ENCODE peak calls at places on chromosome 18, in four cellular contexts. Q is GM12878, C is K562, F is HepG2. H is an unnamed sample.

GRCh38 chr18:37452697-37453385 is 112.8 kb downstream of the CELF4 start:
- DNase-seq in F (no peak), Q (no peak), C (no peak), H (no peak)

GRCh38 chr18:35051978-35052377 is 10.8 kb downstream of the MAPRE2 start:
- DNase-seq in F (no peak), C (no peak), Q (no peak), H (no peak)

GRCh38 chr18:8601277-8602032 is 7.8 kb upstream of the RAB12 start:
- DNase-seq in Q (peak; percentile 87), F (no peak), C (no peak), H (no peak)

GRCh38 chr18:47882641-47883040 is 47.8 kb downstream of the SMAD2 start:
- DNase-seq in C (no peak), Q (no peak), F (no peak), H (no peak)

GRCh38 chr18:48264508-48264907 is 144.7 kb downstream of the ZBTB7C start:
- DNase-seq in C (no peak), F (no peak), Q (no peak), H (no peak)

GRCh38 chr18:38244360-38244940 is 678.9 kb upstream of the CELF4 start:
- DNase-seq in Q (no peak), F (no peak), C (no peak), H (no peak)

GRCh38 chr18:73697395-73697794 is 450.2 kb downstream of the FBXO15 start:
- DNase-seq in F (no peak), C (no peak), Q (no peak), H (no peak)

GRCh38 chr18:54100920-54101319 is 123.5 kb downstream of the MBD2 start:
- DNase-seq in Q (no peak), C (no peak), F (no peak), H (no peak)

GRCh38 chr18:45775241-45775676 is 50.2 kb upstream of the SIGLEC15 start:
- DNase-seq in C (peak; percentile 23), Q (no peak), F (no peak), H (no peak)

GRCh38 chr18:59907172-59907571 is 7.4 kb downstream of the PMAIP1 start:
- DNase-seq in Q (no peak), F (no peak), C (no peak), H (no peak)

GRCh38 chr18:6593142-6593889 is 136.2 kb upstream of the ARHGAP28 start:
- DNase-seq in F (no peak), C (no peak), Q (no peak), H (no peak)

GRCh38 chr18:29378739-29379138 is 1201.8 kb upstream of the CDH2 start:
- DNase-seq in Q (no peak), C (no peak), F (no peak), H (no peak)

GRCh38 chr18:48894266-48894600 is 56.5 kb downstream of the SMAD7 start:
- DNase-seq in F (no peak), C (no peak), Q (no peak), H (no peak)

GRCh38 chr18:45920367-45920766 is 46.8 kb downstream of the EPG5 start:
- DNase-seq in Q (no peak), C (no peak), F (no peak), H (no peak)

GRCh38 chr18:76493213-76494107 is 1.6 kb downstream of the ZNF516 start:
- DNase-seq in F (peak; percentile 82), Q (no peak), C (peak; percentile 15), H (no peak)

GRCh38 chr18:37266290-37266689 is 299.3 kb downstream of the CELF4 start:
- DNase-seq in F (no peak), Q (no peak), C (peak; percentile 42), H (peak; percentile 74)

GRCh38 chr18:55256568-55257289 is 297.5 kb upstream of the CCDC68 start:
- DNase-seq in C (no peak), F (no peak), Q (no peak), H (no peak)

DNA sequence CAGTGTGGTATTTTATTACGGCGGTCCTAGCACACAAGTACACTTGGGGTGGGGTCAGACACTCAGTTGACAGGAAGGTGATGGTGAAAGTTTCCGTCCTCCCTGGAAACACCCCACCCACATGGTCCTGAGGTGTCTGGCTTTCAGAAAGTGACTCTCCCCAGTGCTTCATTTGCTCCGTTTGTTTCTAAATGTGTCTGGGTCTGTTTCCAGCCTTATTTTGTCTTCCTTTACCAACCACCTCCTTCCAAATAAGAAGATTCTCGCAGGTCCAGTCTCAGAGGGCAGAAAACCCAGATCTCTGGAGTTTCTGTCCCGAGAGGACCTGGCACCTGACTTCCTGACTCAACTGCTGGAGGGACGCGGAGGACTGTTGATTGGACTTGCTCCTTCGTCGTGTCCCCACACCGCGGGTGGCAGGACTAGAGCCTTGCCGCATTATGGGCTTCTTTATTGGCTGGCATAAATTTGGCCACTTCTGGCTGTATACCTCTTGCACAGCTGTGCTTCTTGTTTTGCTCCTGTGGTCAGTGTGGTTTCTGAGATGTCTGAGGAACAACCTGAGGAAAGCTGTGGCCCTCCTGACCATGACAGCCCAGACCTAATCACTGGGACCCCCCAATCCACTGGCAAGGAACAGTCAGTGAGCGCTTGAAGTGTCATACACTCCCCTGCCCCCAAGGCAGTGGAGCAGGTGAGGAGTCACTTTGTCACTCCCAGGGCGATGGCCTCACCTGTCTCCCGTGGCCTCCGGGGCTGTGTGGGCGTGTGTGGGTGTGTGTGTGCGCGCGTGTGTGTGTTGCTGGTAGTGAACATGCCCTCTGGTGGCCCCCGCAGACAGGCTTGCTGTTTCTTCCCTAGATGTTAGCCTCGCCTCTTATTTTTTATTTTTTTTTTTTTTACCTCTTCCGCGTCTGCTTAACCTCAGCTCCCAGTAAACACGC is 45.6 kb downstream of the MEX3C start:
- DNase-seq in F (no peak), C (no peak), Q (no peak), H (no peak)
- TF ChIP-seq TARDBP in F (no peak), C (no peak), Q (no peak), H (no peak)

DNA sequence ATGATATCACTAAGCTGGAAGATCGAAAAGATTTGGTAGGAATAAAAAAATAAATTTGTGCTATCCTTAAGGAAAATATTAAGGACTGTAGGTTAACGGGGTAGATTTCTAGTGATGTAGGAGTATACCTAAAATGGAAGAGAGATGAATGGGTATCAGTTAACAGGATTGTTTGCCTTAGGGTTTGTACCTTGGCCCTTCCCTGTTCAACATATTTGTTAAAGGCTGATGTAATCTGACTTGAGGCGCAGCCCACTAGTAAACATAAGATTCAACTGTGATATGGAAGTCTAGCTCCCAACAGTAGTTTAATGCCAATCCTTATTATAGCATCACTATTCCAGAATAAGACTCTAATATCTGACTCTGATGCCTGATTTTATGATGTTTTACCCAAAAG is 685.2 kb downstream of the DCC start:
- DNase-seq in C (no peak), Q (no peak), F (peak; percentile 80), H (no peak)
- TF ChIP-seq SP1 in C (no peak), Q (no peak), F (no peak), H (no peak)

DNA sequence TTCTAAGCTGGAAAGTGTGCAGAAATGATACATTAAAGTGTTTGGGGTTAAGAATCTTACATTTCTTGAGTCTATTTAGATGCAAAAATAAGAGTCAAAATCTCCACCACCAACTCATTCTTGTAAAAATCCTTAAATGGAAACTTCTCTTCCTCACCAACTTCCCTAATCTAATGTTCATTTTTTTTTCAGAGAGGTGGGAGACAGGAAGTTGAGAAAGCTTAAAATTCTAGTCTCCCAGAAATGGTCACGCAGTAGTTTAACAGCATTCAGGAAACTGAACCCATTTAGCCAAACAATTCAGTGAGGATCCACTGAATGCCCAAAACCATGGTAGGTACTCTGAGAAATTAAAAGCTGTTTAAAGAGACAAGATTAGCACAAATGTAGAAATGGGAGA is 69.0 kb downstream of the TXNL1 start:
- DNase-seq in Q (no peak), F (no peak), C (no peak), H (no peak)
- TF ChIP-seq TARDBP in Q (no peak), F (no peak), C (no peak), H (no peak)

DNA sequence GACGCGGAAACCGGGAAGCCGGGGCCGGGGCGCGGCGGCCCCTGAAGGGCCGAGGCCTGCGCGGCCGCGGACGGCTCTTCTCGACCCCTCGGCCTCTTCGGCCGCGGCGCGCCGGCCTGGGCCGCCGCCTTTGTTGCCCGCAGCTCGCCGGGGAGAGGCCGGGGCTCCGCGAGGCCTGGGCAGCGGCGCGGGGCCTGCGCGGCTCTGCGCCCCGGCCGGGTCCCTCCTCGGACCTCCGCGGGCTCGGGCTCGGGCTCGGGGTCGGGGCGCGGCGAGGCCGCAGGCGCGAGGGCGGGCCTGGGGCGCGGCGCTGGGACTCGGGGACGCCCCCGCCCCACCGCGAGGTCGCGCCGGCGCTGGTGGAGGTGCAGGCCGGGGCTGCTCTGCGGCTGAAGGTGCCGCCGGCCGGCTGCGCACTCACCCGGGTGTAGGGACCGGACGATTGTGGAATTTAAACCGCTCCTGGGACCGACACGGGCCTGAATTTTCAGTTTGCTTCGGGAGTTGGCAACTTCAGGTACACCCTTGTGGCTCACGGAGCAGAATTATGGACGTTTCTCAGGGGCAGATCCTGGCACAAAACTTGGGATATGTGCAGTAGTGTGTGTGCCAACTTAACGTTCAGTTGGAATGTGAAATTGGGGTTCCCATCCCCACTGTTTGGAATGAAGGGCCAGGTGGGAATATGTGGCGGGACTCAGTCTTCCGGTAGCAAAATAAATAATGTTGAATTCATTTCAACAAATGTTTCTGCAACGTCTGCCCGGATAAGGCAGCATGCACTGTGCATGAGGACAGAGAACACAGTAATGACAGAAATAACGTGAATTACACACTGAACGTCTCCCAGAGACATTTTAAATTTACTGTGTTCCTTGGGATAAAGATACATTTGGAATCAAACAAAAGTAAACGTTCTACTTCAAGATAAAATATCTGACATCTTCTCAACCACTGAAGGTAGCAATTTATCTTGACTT is 796 bp downstream of the SOCS6 start:
- DNase-seq in C (peak; percentile 49), Q (no peak), F (no peak), H (peak; percentile 8)
- TF ChIP-seq SP1 in C (no peak), Q (no peak), F (no peak), H (no peak)

GRCh38 chr18:74982946-74983635 is 225.8 kb downstream of the PTGR3 start:
- DNase-seq in Q (no peak), C (no peak), F (no peak), H (no peak)
- TF ChIP-seq TARDBP in Q (no peak), C (no peak), F (no peak), H (no peak)

DNA sequence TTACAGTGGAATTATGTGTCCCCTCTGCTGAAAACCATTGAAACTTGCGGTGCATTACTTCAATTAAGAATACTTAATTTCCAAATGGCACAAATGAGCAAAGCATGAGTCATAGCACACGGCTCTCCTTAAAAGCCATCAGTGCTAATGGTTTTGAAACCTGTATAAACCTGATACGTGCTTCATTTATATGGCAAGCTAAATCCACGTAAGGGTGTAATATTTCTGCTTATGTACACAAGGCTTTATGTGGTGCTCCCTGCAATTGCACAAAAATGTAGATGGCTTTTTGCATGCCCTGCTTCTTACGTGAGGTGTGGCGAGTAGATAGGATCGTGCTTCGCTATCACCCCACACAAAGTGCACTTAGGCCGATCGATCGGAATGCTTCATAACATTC is 840.9 kb downstream of the GALR1 start:
- DNase-seq in F (no peak), C (no peak), Q (no peak), H (no peak)
- TF ChIP-seq SP1 in F (no peak), C (no peak), Q (no peak), H (no peak)

DNA sequence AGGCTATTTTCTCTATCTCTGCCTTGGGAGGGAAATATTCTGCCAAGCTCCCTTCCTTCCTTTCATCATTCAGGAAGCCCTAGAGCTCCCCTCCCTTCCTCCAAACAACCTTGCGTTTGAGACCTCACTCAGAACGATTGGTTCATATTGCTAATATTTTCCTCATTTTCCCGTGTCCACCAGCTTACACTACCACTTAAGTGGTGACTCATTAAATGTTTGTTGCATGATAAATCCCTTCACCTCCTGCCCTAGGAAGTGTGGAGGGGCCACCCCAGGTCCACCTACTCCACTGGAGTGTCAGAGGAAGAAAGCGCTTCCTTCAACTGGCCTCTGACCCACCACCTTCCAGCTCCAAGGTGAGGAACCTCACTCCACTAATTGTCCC is 2.3 kb upstream of the LPIN2 start:
- DNase-seq in Q (no peak), C (peak; percentile 34), F (peak; percentile 69), H (no peak)
- TF ChIP-seq TARDBP in Q (no peak), C (no peak), F (no peak), H (no peak)